ENCODE peak calls at places on chromosome 9, in nine cellular contexts. Y is body of pancreas, O is transverse colon, J is uterus, E is tibial nerve, I is sigmoid colon, G is esophagus squamous epithelium, K is A549, B is IMR-90. P is an unnamed sample. For H3K4me1, the result is how much of the 10 kb centered on the place peaks cover.

GRCh38 chr9:97853844-97854695 is 1.0 kb downstream of the FOXE1 start:
- DNase-seq in Y (no peak), G (no peak), K (peak), B (peak), I (no peak), E (no peak), O (no peak), J (no peak), P (no peak)

GRCh38 chr9:107423540-107423939 is 66.0 kb downstream of the KLF4 start:
- DNase-seq in Y (no peak), I (no peak), J (no peak), O (no peak), E (no peak), B (no peak), G (no peak), K (no peak), P (no peak)

GRCh38 chr9:77290373-77290772 is 113.0 kb downstream of the VPS13A start:
- DNase-seq in K (no peak), E (no peak), Y (no peak), I (no peak), G (no peak), B (no peak), O (no peak), J (no peak), P (no peak)

GRCh38 chr9:125841444-125841843 is 94.3 kb downstream of the PBX3 start:
- DNase-seq in B (no peak), Y (no peak), G (no peak), O (no peak), K (no peak), E (no peak), I (no peak), J (no peak), P (no peak)

GRCh38 chr9:6106576-6107339 is 91.3 kb upstream of the RANBP6 start:
- DNase-seq in O (no peak), E (peak), I (no peak), Y (peak), G (no peak), B (peak), K (peak), J (no peak), P (no peak)

GRCh38 chr9:115393976-115394775 is 276.2 kb upstream of the TNC start:
- DNase-seq in E (no peak), O (no peak), J (no peak), G (no peak), I (no peak), Y (no peak), K (no peak), B (no peak), P (no peak)

GRCh38 chr9:88418025-88418424 is 29.8 kb downstream of the SPIN1 start:
- DNase-seq in J (no peak), G (no peak), E (no peak), B (no peak), K (no peak), I (no peak), Y (no peak), O (no peak), P (no peak)

GRCh38 chr9:36946653-36947052 is 87.4 kb downstream of the PAX5 start:
- DNase-seq in B (no peak), G (no peak), I (peak), E (no peak), K (no peak), J (no peak), O (no peak), Y (no peak), P (no peak)

GRCh38 chr9:15253786-15254185 is 53.2 kb downstream of the TTC39B start:
- DNase-seq in K (no peak), Y (no peak), B (no peak), J (no peak), E (no peak), O (peak), G (no peak), I (no peak), P (no peak)

GRCh38 chr9:108444400-108445358 is 411.1 kb downstream of the ACTL7B start:
- DNase-seq in O (no peak), K (peak), I (peak), J (peak), G (no peak), B (peak), E (peak), Y (no peak), P (no peak)

GRCh38 chr9:115913666-115914065 is 239.9 kb upstream of the PAPPA start:
- DNase-seq in Y (no peak), I (no peak), B (peak), G (no peak), O (no peak), E (no peak), J (no peak), K (no peak), P (no peak)

GRCh38 chr9:92133949-92134604 is 18.9 kb upstream of the SPTLC1 start:
- DNase-seq in E (peak), K (peak), O (peak), I (peak), Y (peak), G (no peak), B (peak), J (peak), P (peak)

GRCh38 chr9:75890541-75891276 is at the start of gene PCSK5:
- DNase-seq in O (peak), I (peak), E (peak), J (peak), B (peak), G (peak), K (peak), Y (peak), P (peak)

GRCh38 chr9:124818431-124819281 is 34.6 kb upstream of the WDR38 start:
- DNase-seq in K (peak), E (no peak), B (peak), G (no peak), J (no peak), Y (peak), I (no peak), O (no peak), P (no peak)

GRCh38 chr9:103757062-103757461 is 337.0 kb upstream of the SMC2 start:
- DNase-seq in G (no peak), O (no peak), B (no peak), J (no peak), K (no peak), Y (no peak), I (no peak), E (no peak), P (no peak)

GRCh38 chr9:107733530-107733907 is 243.9 kb upstream of the KLF4 start:
- DNase-seq in I (peak), K (no peak), J (peak), E (peak), Y (peak), G (no peak), B (no peak), O (peak), P (peak)

GRCh38 chr9:28820741-28821140 is 1247.5 kb upstream of the C9orf72 start:
- DNase-seq in K (peak), E (no peak), B (no peak), J (no peak), I (no peak), Y (no peak), O (no peak), G (no peak), P (no peak)

GRCh38 chr9:34540826-34541225 is 18.0 kb upstream of the ENHO start:
- DNase-seq in Y (no peak), G (no peak), J (no peak), I (peak), K (peak), O (no peak), B (peak), E (no peak), P (no peak)

GRCh38 chr9:127131871-127132270 is 9.4 kb upstream of the ANGPTL2 start:
- DNase-seq in E (no peak), I (peak), Y (no peak), K (no peak), O (no peak), J (peak), G (no peak), B (peak), P (no peak)

GRCh38 chr9:124342402-124342945 is 72.8 kb downstream of the PSMB7 start:
- DNase-seq in E (no peak), I (no peak), B (peak), K (no peak), J (no peak), G (no peak), Y (no peak), O (no peak), P (no peak)

GRCh38 chr9:100112677-100113336 is 13.8 kb downstream of the INVS start:
- DNase-seq in Y (no peak), G (no peak), E (no peak), O (no peak), J (no peak), K (no peak), I (no peak), B (no peak), P (no peak)

GRCh38 chr9:80175286-80175906 is 603.6 kb downstream of the TLE4 start:
- DNase-seq in B (peak), E (peak), J (no peak), G (no peak), O (peak), K (peak), Y (no peak), I (no peak), P (peak)

GRCh38 chr9:124532897-124533296 is 25.7 kb upstream of the NR5A1 start:
- DNase-seq in B (no peak), G (no peak), E (no peak), K (no peak), O (no peak), J (no peak), I (no peak), Y (no peak), P (no peak)

GRCh38 chr9:37994639-37995347 is 74.2 kb downstream of the SHB start:
- DNase-seq in O (peak), K (no peak), G (no peak), Y (peak), E (peak), I (peak), B (peak), J (peak), P (no peak)

GRCh38 chr9:114486205-114486963 is 18.9 kb downstream of the WHRN start:
- DNase-seq in G (no peak), J (no peak), B (peak), Y (peak), E (no peak), I (no peak), O (no peak), K (no peak), P (no peak)

GRCh38 chr9:88464851-88465250 is 70.1 kb upstream of the NXNL2 start:
- DNase-seq in Y (no peak), E (no peak), I (no peak), K (no peak), J (no peak), B (peak), G (no peak), O (no peak), P (no peak)

GRCh38 chr9:20558609-20559016 is 63.7 kb downstream of the MLLT3 start:
- DNase-seq in J (no peak), K (peak), O (no peak), I (no peak), B (peak), G (no peak), E (no peak), Y (no peak), P (no peak)

GRCh38 chr9:91771027-91771426 is 179.0 kb downstream of the ROR2 start:
- DNase-seq in J (peak), I (peak), K (peak), B (peak), O (peak), Y (peak), G (no peak), E (no peak), P (no peak)

GRCh38 chr9:112820886-112821285 is 69.8 kb downstream of the SLC46A2 start:
- DNase-seq in E (no peak), Y (no peak), K (no peak), B (peak), O (no peak), J (no peak), G (no peak), I (no peak), P (no peak)

GRCh38 chr9:27352457-27353188 is 55.7 kb upstream of the EQTN start:
- DNase-seq in O (no peak), K (no peak), G (no peak), B (no peak), I (no peak), Y (no peak), E (no peak), J (no peak), P (no peak)

GRCh38 chr9:29212590-29213373 is 1639.5 kb upstream of the C9orf72 start:
- DNase-seq in E (no peak), I (no peak), J (peak), O (no peak), Y (peak), G (no peak), B (no peak), K (peak), P (peak)

DNA sequence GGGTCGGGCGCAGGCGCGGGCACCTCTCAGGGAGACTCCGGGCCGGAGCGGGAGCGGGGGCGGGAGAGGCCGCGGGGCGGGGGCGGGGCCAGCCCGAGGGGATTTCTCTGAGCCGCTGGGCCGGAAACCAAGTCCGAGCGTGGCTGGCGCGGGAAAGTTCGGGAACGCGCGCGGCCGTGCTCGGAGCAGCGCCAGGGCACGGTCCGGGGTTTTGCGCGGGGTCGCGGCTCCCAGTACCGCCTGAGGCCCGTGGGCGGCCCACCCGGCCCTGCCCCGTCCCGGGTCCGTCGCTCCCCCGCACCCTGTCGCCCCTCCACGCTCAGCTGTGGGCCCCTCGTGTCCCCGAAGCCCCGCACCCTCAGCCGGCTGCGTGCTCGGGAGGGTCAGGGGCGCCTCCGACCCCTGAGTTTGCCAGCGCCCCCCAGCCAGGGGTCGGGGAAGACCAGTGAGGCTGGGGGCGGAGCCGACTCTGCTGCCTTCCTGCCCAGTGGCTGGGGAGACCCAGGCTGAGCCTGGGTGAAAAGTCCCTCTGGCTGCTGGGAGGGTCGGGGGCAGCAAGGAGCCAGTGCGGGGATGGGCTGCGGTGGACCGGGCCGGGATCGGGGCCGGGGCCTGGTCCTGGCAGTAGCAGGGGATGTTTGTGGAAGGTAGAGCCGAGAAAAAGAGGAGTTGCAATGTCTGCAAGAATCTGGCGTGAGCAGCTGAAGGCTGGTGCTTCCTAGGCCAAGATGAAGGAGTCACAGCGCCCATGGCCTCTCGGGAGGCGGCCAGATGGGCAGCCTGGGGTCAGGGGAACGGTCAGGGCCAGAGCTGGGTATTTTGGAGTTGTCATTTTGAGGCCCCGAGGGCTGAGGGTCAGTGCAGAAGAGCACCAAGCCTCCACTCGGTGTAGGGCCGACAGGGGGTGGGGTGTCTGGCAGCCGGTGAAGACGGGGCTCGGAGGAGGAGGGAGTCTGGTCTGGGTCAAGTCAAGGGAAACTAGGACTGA is 588 bp downstream of the TRAF2 start:
- DNase-seq in G (no peak), J (no peak), K (no peak), I (no peak), Y (peak), B (peak), O (peak), E (no peak), P (peak)
- TF ChIP-seq POLR2A in G (no peak), J (no peak), K (no peak), I (no peak), Y (no peak), B (no peak), O (no peak), E (no peak), P (no peak)

DNA sequence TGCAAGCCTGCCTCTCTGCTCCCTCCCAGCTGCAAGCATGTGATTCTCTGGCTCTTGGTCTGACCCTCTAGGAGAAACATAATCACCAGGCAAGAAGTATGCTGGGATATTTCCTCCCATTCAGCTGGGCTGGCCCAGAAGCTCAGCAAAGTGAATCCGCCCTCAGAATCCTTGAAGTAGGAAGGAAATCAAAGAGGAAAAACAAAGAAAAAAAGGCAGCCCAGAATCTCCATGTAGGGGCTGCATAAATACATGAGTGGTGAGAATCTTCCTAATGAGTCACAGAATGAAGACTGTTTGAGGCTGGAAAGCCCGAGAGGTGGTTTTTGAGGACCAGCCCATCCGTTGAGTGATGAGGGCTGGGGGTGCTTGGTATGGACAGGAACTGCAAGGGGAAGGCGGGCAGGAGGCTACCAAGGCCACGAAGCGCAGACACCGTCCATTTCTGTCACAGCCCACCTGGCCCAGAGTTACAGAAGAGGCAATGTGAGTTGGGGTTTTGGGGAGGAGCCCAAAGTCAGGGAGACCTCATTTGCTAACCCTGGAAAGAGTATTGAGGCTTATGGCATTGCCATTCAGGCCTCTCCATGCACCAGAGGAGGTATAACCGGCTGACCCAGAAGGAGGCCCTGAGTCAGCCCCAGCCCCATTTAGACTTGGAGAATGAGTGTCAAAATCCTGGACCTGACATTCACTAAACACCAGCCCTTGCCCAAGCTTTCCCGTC is 33.4 kb upstream of the TGFBR1 start:
- DNase-seq in J (no peak), O (no peak), G (no peak), Y (no peak), E (no peak), K (no peak), I (no peak), B (peak), P (no peak)
- H3K27ac ChIP-seq in J (no peak), O (no peak), G (no peak), Y (no peak), E (no peak), K (no peak), I (peak), B (no peak), P (no peak)

DNA sequence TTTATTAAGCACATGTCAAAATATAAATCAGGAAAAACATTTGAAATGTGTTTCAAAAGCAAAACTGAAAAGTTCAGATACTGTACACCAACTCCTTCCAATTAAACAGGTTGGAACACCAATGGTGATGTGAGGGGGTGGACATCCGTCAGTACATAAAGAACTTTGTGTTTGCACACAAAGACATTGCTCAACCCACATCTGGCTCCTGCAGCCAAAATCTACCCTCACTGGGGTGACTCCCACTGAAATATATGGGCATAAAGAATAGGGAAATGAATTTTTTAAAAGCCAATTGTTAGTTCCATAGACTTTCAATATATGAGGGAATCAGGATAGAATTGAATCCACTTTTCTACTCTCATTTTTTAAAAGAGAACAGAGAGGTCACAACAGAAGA is 63.9 kb downstream of the MEGF9 start:
- DNase-seq in Y (no peak), I (no peak), G (no peak), E (no peak), O (no peak), B (no peak), J (no peak), K (peak), P (no peak)
- H3K4me1 ChIP-seq in Y (under half), I (under half), G (under half), E (under half), O (under half), B (under half), J (under half), K (half or more), P (under half)

GRCh38 chr9:72526901-72527800 is 5.7 kb downstream of the TMC1 start:
- DNase-seq in B (peak), J (peak), I (peak), Y (peak), G (no peak), E (peak), K (peak), O (peak), P (peak)
- TF ChIP-seq POLR2A in B (peak), J (peak), I (no peak), Y (peak), G (no peak), E (no peak), K (peak), O (peak), P (peak)

GRCh38 chr9:134484479-134484878 is 157.1 kb upstream of the COL5A1 start:
- DNase-seq in O (no peak), K (no peak), E (no peak), G (no peak), B (no peak), I (peak), J (peak), Y (peak), P (peak)
- H3K27ac ChIP-seq in O (no peak), K (no peak), E (no peak), G (no peak), B (no peak), I (no peak), J (no peak), Y (no peak), P (no peak)

GRCh38 chr9:95030344-95030743 is 287.2 kb downstream of the FANCC start:
- DNase-seq in B (no peak), I (no peak), E (no peak), K (no peak), G (no peak), Y (no peak), J (no peak), O (no peak), P (no peak)
- H3K4me1 ChIP-seq in B (under half), I (half or more), E (under half), K (half or more), G (under half), Y (half or more), J (under half), O (half or more), P (under half)

P was measured in Peyer's patch.